ENCODE peak calls at places on chromosome 22, in six cellular contexts. A is progenitor cell of endocrine pancreas; X is stimulated activated CD4-positive, alpha-beta T cell treated with anti-CD3 and anti-CD28 coated beads, TNF-alpha, amount 100 ng/mL, for 24 hours; G is NCI-H2029 treated with DMSO at 0.1 percent for 48 hours; S is ovary; N is HFFc6. K is an unnamed sample.

GRCh38 chr22:37932821-37933578 is 20.4 kb downstream of the C22orf23 start:
- DNase-seq in A (no peak), G (peak; percentile 52), S (peak; percentile 66), X (no peak), N (no peak), K (no peak)

GRCh38 chr22:47088480-47089145 is 326.2 kb downstream of the TBC1D22A start:
- DNase-seq in N (no peak), A (no peak), X (no peak), S (no peak), G (no peak), K (no peak)

GRCh38 chr22:36322602-36322915 is 65.2 kb downstream of the MYH9 start:
- DNase-seq in G (no peak), S (no peak), A (no peak), X (no peak), N (no peak), K (no peak)

GRCh38 chr22:35541254-35541748 is 670 bp downstream of the RASD2 start:
- DNase-seq in X (no peak), A (no peak), S (no peak), G (no peak), N (no peak), K (no peak)

GRCh38 chr22:44396021-44396726 is 83.4 kb upstream of the SHISAL1 start:
- DNase-seq in G (no peak), S (no peak), A (peak; percentile 3), N (no peak), X (no peak), K (no peak)

GRCh38 chr22:33524511-33525270 is 395.6 kb downstream of the LARGE1 start:
- DNase-seq in N (no peak), X (no peak), A (no peak), S (no peak), G (no peak), K (no peak)

GRCh38 chr22:30887861-30888260 is 80.7 kb downstream of the MORC2 start:
- DNase-seq in X (no peak), A (no peak), N (no peak), S (no peak), G (no peak), K (no peak)

GRCh38 chr22:30245181-30245984 is 1.2 kb downstream of the LIF start:
- DNase-seq in N (no peak), X (no peak), G (no peak), A (no peak), S (no peak), K (no peak)

GRCh38 chr22:43829448-43829821 is 17.3 kb upstream of the EFCAB6 start:
- DNase-seq in N (no peak), X (no peak), S (no peak), A (no peak), G (no peak), K (no peak)

GRCh38 chr22:43317252-43317651 is 25.9 kb downstream of the SCUBE1 start:
- DNase-seq in G (no peak), X (no peak), A (no peak), N (no peak), S (no peak), K (no peak)

GRCh38 chr22:25149014-25149413 is 50.6 kb upstream of the CRYBB3 start:
- DNase-seq in X (no peak), N (no peak), S (no peak), A (no peak), G (no peak), K (no peak)

GRCh38 chr22:40157546-40157945 is 20.2 kb upstream of the TNRC6B start:
- DNase-seq in G (no peak), S (no peak), N (no peak), A (no peak), X (no peak), K (no peak)

GRCh38 chr22:44091021-44091721 is 67.1 kb downstream of the PARVB start:
- DNase-seq in X (no peak), N (no peak), G (no peak), S (no peak), A (no peak), K (no peak)

GRCh38 chr22:44107341-44107740 is 73.4 kb upstream of the PARVG start:
- DNase-seq in A (no peak), X (no peak), G (no peak), S (peak; percentile 3), N (no peak), K (no peak)

GRCh38 chr22:32389685-32390084 is 22.4 kb downstream of the RTCB start:
- DNase-seq in G (no peak), S (no peak), N (peak; percentile 26), A (no peak), X (no peak), K (no peak)

GRCh38 chr22:30116362-30117117 is 36.3 kb downstream of the HORMAD2 start:
- DNase-seq in G (peak; percentile 11), N (peak; percentile 2), X (no peak), A (no peak), S (no peak), K (no peak)

GRCh38 chr22:43753718-43754117 is 58.4 kb downstream of the EFCAB6 start:
- DNase-seq in G (no peak), A (no peak), N (no peak), X (no peak), S (no peak), K (no peak)

GRCh38 chr22:37802310-37803194 is 5.2 kb upstream of the GCAT start:
- DNase-seq in G (no peak), S (peak; percentile 73), A (peak; percentile 51), N (no peak), X (no peak), K (no peak)

GRCh38 chr22:38802671-38803121 is 8.8 kb upstream of the DNAL4 start:
- DNase-seq in N (peak; percentile 98), X (no peak), G (no peak), A (no peak), S (no peak), K (no peak)

GRCh38 chr22:36286096-36286957 is 33.4 kb downstream of the APOL1 start:
- DNase-seq in G (no peak), S (peak; percentile 83), N (peak; percentile 60), A (peak; percentile 67), X (peak; percentile 48), K (peak; percentile 48)

GRCh38 chr22:17201285-17201945 is 17.8 kb downstream of the ADA2 start:
- DNase-seq in A (no peak), N (no peak), G (no peak), X (no peak), S (no peak), K (no peak)

GRCh38 chr22:20999350-21000214 is 2.3 kb downstream of the THAP7 start:
- DNase-seq in S (no peak), N (no peak), X (no peak), A (no peak), G (no peak), K (no peak)

GRCh38 chr22:39309881-39310714 is 9.3 kb downstream of the RPL3 start:
- DNase-seq in A (no peak), X (no peak), G (no peak), N (peak; percentile 76), S (no peak), K (no peak)

GRCh38 chr22:35346596-35347220 is 34.2 kb upstream of the HMOX1 start:
- DNase-seq in X (no peak), N (no peak), G (no peak), A (no peak), S (no peak), K (no peak)

GRCh38 chr22:47213571-47214230 is 451.3 kb downstream of the TBC1D22A start:
- DNase-seq in S (no peak), N (no peak), X (peak; percentile 22), A (peak; percentile 6), G (no peak), K (no peak)

GRCh38 chr22:50148991-50149721 is 21.4 kb upstream of the PANX2 start:
- DNase-seq in N (peak; percentile 19), G (no peak), X (peak; percentile 53), S (no peak), A (no peak), K (peak; percentile 52)

GRCh38 chr22:42202669-42203068 is 67.8 kb downstream of the TCF20 start:
- DNase-seq in G (no peak), X (peak; percentile 22), S (no peak), N (no peak), A (no peak), K (peak; percentile 33)

GRCh38 chr22:44486538-44486937 is 11.5 kb downstream of the RTL6 start:
- DNase-seq in A (no peak), S (no peak), G (no peak), N (no peak), X (no peak), K (no peak)

GRCh38 chr22:45344339-45344738 is 34.6 kb downstream of the FAM118A start:
- DNase-seq in N (no peak), X (no peak), A (no peak), G (no peak), S (no peak), K (no peak)

GRCh38 chr22:27269751-27270586 is 531.6 kb downstream of the MN1 start:
- DNase-seq in S (no peak), G (no peak), X (no peak), A (no peak), N (no peak), K (no peak)